ENCODE peak calls at places on chromosomes 12 and 14, in four cellular contexts. One of them, this sample, is unnamed.

GRCh38 chr14:90105756-90106155 is 44.0 kb downstream of the KCNK13 start:
- DNase-seq in H7: no peak
- DNase-seq in ovary: no peak
- DNase-seq in EH: no peak
- DNase-seq in this sample: no peak

GRCh38 chr12:53726342-53726741 is 910 bp downstream of the CALCOCO1 start:
- DNase-seq in H7: no peak
- DNase-seq in ovary: no peak
- DNase-seq in EH: peak; percentile 49
- DNase-seq in this sample: no peak

GRCh38 chr12:67766370-67766769 is 117.8 kb downstream of the DYRK2 start:
- DNase-seq in H7: no peak
- DNase-seq in ovary: no peak
- DNase-seq in EH: peak; percentile 90
- DNase-seq in this sample: no peak

GRCh38 chr12:105454688-105455087 is 124.2 kb downstream of the C12orf75 start:
- DNase-seq in H7: no peak
- DNase-seq in ovary: no peak
- DNase-seq in EH: no peak
- DNase-seq in this sample: no peak

GRCh38 chr12:89389755-89390661 is 37.7 kb upstream of the DUSP6 start:
- DNase-seq in H7: no peak
- DNase-seq in ovary: no peak
- DNase-seq in EH: peak; percentile 39
- DNase-seq in this sample: no peak

GRCh38 chr14:56025191-56025590 is 93.0 kb upstream of the PELI2 start:
- DNase-seq in H7: no peak
- DNase-seq in ovary: no peak
- DNase-seq in EH: no peak
- DNase-seq in this sample: no peak

GRCh38 chr12:124440841-124441381 is 126.5 kb downstream of the NCOR2 start:
- DNase-seq in H7: no peak
- DNase-seq in ovary: peak; percentile 40
- DNase-seq in EH: no peak
- DNase-seq in this sample: no peak

GRCh38 chr12:31518680-31519227 is 72.2 kb downstream of the DENND5B start:
- DNase-seq in H7: peak; percentile 22
- DNase-seq in ovary: peak; percentile 61
- DNase-seq in EH: peak; percentile 100
- DNase-seq in this sample: no peak

GRCh38 chr12:60265741-60266140 is 669.9 kb downstream of the SLC16A7 start:
- DNase-seq in H7: no peak
- DNase-seq in ovary: no peak
- DNase-seq in EH: no peak
- DNase-seq in this sample: no peak

GRCh38 chr14:89011727-89012271 is 187.3 kb downstream of the TTC8 start:
- DNase-seq in H7: no peak
- DNase-seq in ovary: no peak
- DNase-seq in EH: peak; percentile 42
- DNase-seq in this sample: no peak

GRCh38 chr12:54026640-54027441 is 1.4 kb upstream of the HOXC6 start:
- DNase-seq in H7: no peak
- DNase-seq in ovary: peak; percentile 36
- DNase-seq in EH: no peak
- DNase-seq in this sample: no peak

GRCh38 chr14:69711471-69712216 is 55.3 kb upstream of the SRSF5 start:
- DNase-seq in H7: no peak
- DNase-seq in ovary: no peak
- DNase-seq in EH: no peak
- DNase-seq in this sample: no peak

GRCh38 chr12:96185914-96186313 is 8.3 kb upstream of the ELK3 start:
- DNase-seq in H7: no peak
- DNase-seq in ovary: no peak
- DNase-seq in EH: no peak
- DNase-seq in this sample: no peak

GRCh38 chr12:114767081-114767480 is 83.1 kb upstream of the TBX3 start:
- DNase-seq in H7: no peak
- DNase-seq in ovary: no peak
- DNase-seq in EH: no peak
- DNase-seq in this sample: no peak

GRCh38 chr14:94964931-94965330 is 192.4 kb downstream of the DICER1 start:
- DNase-seq in H7: no peak
- DNase-seq in ovary: no peak
- DNase-seq in EH: no peak
- DNase-seq in this sample: no peak

GRCh38 chr14:106872619-106873446 is 1346.5 kb downstream of the TMEM121 start:
- DNase-seq in H7: peak; percentile 25
- DNase-seq in ovary: peak; percentile 45
- DNase-seq in EH: no peak
- DNase-seq in this sample: peak; percentile 87

GRCh38 chr14:89129570-89129969 is 287.5 kb downstream of the FOXN3 start:
- DNase-seq in H7: no peak
- DNase-seq in ovary: peak; percentile 30
- DNase-seq in EH: no peak
- DNase-seq in this sample: no peak

GRCh38 chr14:67806228-67806627 is 10.2 kb downstream of the ZFYVE26 start:
- DNase-seq in H7: no peak
- DNase-seq in ovary: no peak
- DNase-seq in EH: peak; percentile 57
- DNase-seq in this sample: no peak

GRCh38 chr14:103286968-103287850 is 46.8 kb upstream of the EIF5 start:
- DNase-seq in H7: peak; percentile 40
- DNase-seq in ovary: no peak
- DNase-seq in EH: no peak
- DNase-seq in this sample: no peak

GRCh38 chr12:63915105-63915830 is 70.8 kb downstream of the SRGAP1 start:
- DNase-seq in H7: no peak
- DNase-seq in ovary: no peak
- DNase-seq in EH: peak; percentile 72
- DNase-seq in this sample: no peak

GRCh38 chr14:56147980-56148901 is 30.0 kb downstream of the PELI2 start:
- DNase-seq in H7: no peak
- DNase-seq in ovary: no peak
- DNase-seq in EH: no peak
- DNase-seq in this sample: no peak

GRCh38 chr14:54102051-54102456 is 145.4 kb upstream of the BMP4 start:
- DNase-seq in H7: no peak
- DNase-seq in ovary: no peak
- DNase-seq in EH: no peak
- DNase-seq in this sample: no peak

GRCh38 chr12:107309020-107309419 is 215.7 kb upstream of the CRY1 start:
- DNase-seq in H7: no peak
- DNase-seq in ovary: no peak
- DNase-seq in EH: no peak
- DNase-seq in this sample: no peak

GRCh38 chr12:8018666-8019581 is 13.6 kb upstream of the FOXJ2 start:
- DNase-seq in H7: peak; percentile 92
- DNase-seq in ovary: no peak
- DNase-seq in EH: no peak
- DNase-seq in this sample: no peak

GRCh38 chr12:99957866-99958466 is 26.8 kb downstream of the ANKS1B start:
- DNase-seq in H7: no peak
- DNase-seq in ovary: no peak
- DNase-seq in EH: no peak
- DNase-seq in this sample: no peak

GRCh38 chr14:70162353-70162752 is 26.4 kb downstream of the SLC8A3 start:
- DNase-seq in H7: no peak
- DNase-seq in ovary: no peak
- DNase-seq in EH: no peak
- DNase-seq in this sample: no peak

GRCh38 chr12:49525942-49526341 is 12.9 kb upstream of the KCNH3 start:
- DNase-seq in H7: no peak
- DNase-seq in ovary: no peak
- DNase-seq in EH: no peak
- DNase-seq in this sample: no peak

GRCh38 chr14:69772082-69773017 is 5.4 kb downstream of the SRSF5 start:
- DNase-seq in H7: no peak
- DNase-seq in ovary: no peak
- DNase-seq in EH: no peak
- DNase-seq in this sample: no peak

GRCh38 chr14:50335989-50336391 is 23.9 kb downstream of the DMAC2L start:
- DNase-seq in H7: no peak
- DNase-seq in ovary: peak; percentile 40
- DNase-seq in EH: peak; percentile 30
- DNase-seq in this sample: no peak

GRCh38 chr14:80213602-80214001 is 2.3 kb upstream of the DIO2 start:
- DNase-seq in H7: peak; percentile 41
- DNase-seq in ovary: no peak
- DNase-seq in EH: peak; percentile 80
- DNase-seq in this sample: no peak

GRCh38 chr12:6883683-6884082 is 10.6 kb upstream of the SPSB2 start:
- DNase-seq in H7: peak; percentile 13
- DNase-seq in ovary: no peak
- DNase-seq in EH: no peak
- DNase-seq in this sample: no peak